ENCODE peak calls at places on chromosomes 1 and 21, in five cellular contexts. N is epithelial cell of proximal tubule, Y is cardiac fibroblast, G is GM23338, D is A549. X is an unnamed sample.

GRCh38 chr1:119390499-119390898 is 21.9 kb downstream of the HAO2 start:
- DNase-seq in N (no peak), Y (no peak), G (no peak), D (no peak), X (no peak)

GRCh38 chr1:193322218-193322617 is 135.8 kb upstream of the B3GALT2 start:
- DNase-seq in N (peak; percentile 30), Y (peak; percentile 85), G (peak; percentile 12), D (peak; percentile 6), X (peak; percentile 77)

GRCh38 chr1:205061665-205062069 is 18.7 kb downstream of the CNTN2 start:
- DNase-seq in N (no peak), Y (peak; percentile 79), G (peak; percentile 97), D (peak; percentile 62), X (peak; percentile 59)

GRCh38 chr1:15501208-15502032 is 22.6 kb downstream of the CASP9 start:
- DNase-seq in N (no peak), Y (peak; percentile 60), G (peak; percentile 92), D (peak; percentile 60), X (peak; percentile 67)

GRCh38 chr21:25701529-25701928 is 33.2 kb downstream of the ATP5PF start:
- DNase-seq in N (no peak), Y (no peak), G (no peak), D (no peak), X (no peak)

GRCh38 chr1:233114860-233115259 is 164.4 kb downstream of the NTPCR start:
- DNase-seq in N (no peak), Y (no peak), G (no peak), D (no peak), X (no peak)

GRCh38 chr21:43196789-43197188 is 28.0 kb downstream of the CRYAA start:
- DNase-seq in N (no peak), Y (peak; percentile 62), G (no peak), D (no peak), X (peak; percentile 86)

GRCh38 chr1:54548389-54549044 is 489 bp downstream of the ACOT11 start:
- DNase-seq in N (no peak), Y (no peak), G (no peak), D (no peak), X (no peak)

GRCh38 chr1:226542623-226543103 is 5.9 kb upstream of the STUM start:
- DNase-seq in N (peak; percentile 90), Y (peak; percentile 10), G (no peak), D (no peak), X (no peak)

GRCh38 chr1:184472117-184472516 is 85.3 kb downstream of the C1orf21 start:
- DNase-seq in N (no peak), Y (no peak), G (no peak), D (no peak), X (no peak)

GRCh38 chr1:114231301-114231700 is 77.6 kb upstream of the SYT6 start:
- DNase-seq in N (no peak), Y (no peak), G (no peak), D (no peak), X (no peak)

GRCh38 chr21:31546402-31547155 is 112.9 kb upstream of the SOD1 start:
- DNase-seq in N (no peak), Y (peak; percentile 41), G (no peak), D (no peak), X (no peak)

GRCh38 chr1:41895552-41895951 is 23.2 kb downstream of the HIVEP3 start:
- DNase-seq in N (no peak), Y (no peak), G (no peak), D (peak; percentile 67), X (peak; percentile 40)

GRCh38 chr1:7207875-7208646 is 422.8 kb downstream of the CAMTA1 start:
- DNase-seq in N (peak; percentile 26), Y (peak; percentile 60), G (peak; percentile 90), D (peak; percentile 67), X (peak; percentile 77)

GRCh38 chr1:193181985-193182384 is 4.4 kb downstream of the B3GALT2 start:
- DNase-seq in N (peak; percentile 23), Y (no peak), G (no peak), D (no peak), X (no peak)

GRCh38 chr1:201916649-201917249 is 28.1 kb downstream of the SHISA4 start:
- DNase-seq in N (peak; percentile 53), Y (peak; percentile 90), G (no peak), D (peak; percentile 85), X (peak; percentile 42)

GRCh38 chr1:25063591-25064416 is 133.7 kb upstream of the RUNX3 start:
- DNase-seq in N (no peak), Y (no peak), G (no peak), D (peak; percentile 15), X (peak; percentile 40)

GRCh38 chr1:121516279-121516967 is 331.6 kb downstream of the SRGAP2C start:
- DNase-seq in N (no peak), Y (no peak), G (no peak), D (no peak), X (no peak)

GRCh38 chr1:77282866-77283539 is 1.2 kb downstream of the AK5 start:
- DNase-seq in N (no peak), Y (peak; percentile 10), G (peak; percentile 85), D (no peak), X (no peak)

GRCh38 chr1:103416681-103417318 is 108.7 kb upstream of the RNPC3 start:
- DNase-seq in N (no peak), Y (no peak), G (peak; percentile 9), D (peak; percentile 1), X (peak; percentile 6)

GRCh38 chr1:223123238-223123976 is 19.6 kb downstream of the TLR5 start:
- DNase-seq in N (no peak), Y (peak; percentile 85), G (peak; percentile 89), D (peak; percentile 64), X (peak; percentile 61)

GRCh38 chr1:181099152-181100014 is 10.9 kb downstream of the IER5 start:
- DNase-seq in N (no peak), Y (peak; percentile 62), G (peak; percentile 41), D (no peak), X (peak; percentile 95)

GRCh38 chr1:193094112-193094511 is 11.1 kb downstream of the GLRX2 start:
- DNase-seq in N (no peak), Y (no peak), G (no peak), D (no peak), X (no peak)

GRCh38 chr1:145849356-145850165 is 4.1 kb downstream of the NUDT17 start:
- DNase-seq in N (peak; percentile 23), Y (peak; percentile 89), G (peak; percentile 47), D (no peak), X (peak; percentile 26)

GRCh38 chr1:86155061-86155806 is 1.3 kb downstream of the COL24A1 start:
- DNase-seq in N (no peak), Y (peak; percentile 32), G (peak; percentile 73), D (no peak), X (peak; percentile 13)
- H3K4me3 ChIP-seq in N (peak overlapping the region; percentile 44), Y (peak overlapping the region; percentile 32), G (peak overlapping the region; percentile 76), D (no peak overlapping the region), X (no peak overlapping the region)

GRCh38 chr1:151702936-151703335 is 13.7 kb downstream of the CELF3 start:
- DNase-seq in N (no peak), Y (no peak), G (no peak), D (no peak), X (no peak)
- TF ChIP-seq CTCF in N (no peak), Y (no peak), G (no peak), D (no peak), X (no peak)

GRCh38 chr1:56477164-56478111 is 101.9 kb downstream of the PLPP3 start:
- DNase-seq in N (peak; percentile 30), Y (peak; percentile 76), G (peak; percentile 69), D (no peak), X (no peak)
- H3K4me3 ChIP-seq in N (peak overlapping the region; percentile 61), Y (peak overlapping the region; percentile 57), G (peak overlapping the region; percentile 76), D (no peak overlapping the region), X (peak overlapping the region; percentile 18)

GRCh38 chr1:18612088-18612487 is 18.6 kb upstream of the PAX7 start:
- DNase-seq in N (no peak), Y (no peak), G (no peak), D (no peak), X (no peak)

GRCh38 chr1:18606443-18607288 is 24.0 kb upstream of the PAX7 start:
- DNase-seq in N (no peak), Y (no peak), G (no peak), D (no peak), X (no peak)

GRCh38 chr1:18607289-18607760 is 23.3 kb upstream of the PAX7 start:
- DNase-seq in N (no peak), Y (no peak), G (no peak), D (no peak), X (no peak)

GRCh38 chr1:18611311-18611710 is 19.3 kb upstream of the PAX7 start:
- DNase-seq in N (no peak), Y (no peak), G (no peak), D (no peak), X (no peak)

GRCh38 chr1:18608534-18608933 is 22.1 kb upstream of the PAX7 start:
- DNase-seq in N (no peak), Y (no peak), G (peak; percentile 52), D (no peak), X (no peak)
- TF ChIP-seq CTCF in N (peak; percentile 23), Y (no peak), G (peak; percentile 61), D (no peak), X (peak; percentile 3)

DNA sequence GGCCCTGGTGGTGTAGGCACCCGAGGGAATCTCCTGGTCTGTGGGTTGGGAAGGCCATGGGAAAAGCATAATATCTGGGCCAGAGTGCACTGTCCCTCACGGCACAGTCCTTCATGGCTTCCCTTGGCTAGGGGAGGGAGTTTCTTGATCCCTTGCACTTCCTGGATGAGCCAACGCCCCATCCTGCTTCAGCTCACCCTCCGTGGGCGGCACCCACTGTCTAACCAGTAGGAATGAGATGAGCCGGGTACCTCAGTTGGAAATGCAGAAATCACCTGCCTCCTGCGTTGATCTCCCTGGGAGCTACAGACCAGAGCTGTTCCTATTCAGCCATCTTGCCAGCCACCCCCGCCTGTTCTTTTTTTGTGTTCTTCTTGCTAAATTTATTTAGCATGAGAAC is 134.4 kb downstream of the LEPR start:
- DNase-seq in N (no peak), Y (no peak), G (no peak), D (no peak), X (no peak)
- H3K4me3 ChIP-seq in N (no peak overlapping the region), Y (no peak overlapping the region), G (no peak overlapping the region), D (no peak overlapping the region), X (no peak overlapping the region)

GRCh38 chr1:108708726-108709660 is 3.7 kb upstream of the FNDC7 start:
- DNase-seq in N (no peak), Y (peak; percentile 67), G (peak; percentile 80), D (peak; percentile 44), X (no peak)
- TF ChIP-seq CTCF in N (peak; percentile 23), Y (peak; percentile 1), G (peak; percentile 77), D (no peak), X (no peak)